ENCODE peak calls at places on chromosome 14, in six cellular contexts. One of them, this sample, is unnamed.

GRCh38 chr14:49959822-49960408 is 67.0 kb downstream of the ARF6 start:
- DNase-seq in activated naive CD4-positive, alpha-beta T cell: no peak
- DNase-seq in fibroblast of gingiva: no peak
- DNase-seq in activated T-helper 9 cell treated with anti-CD3 and anti-CD28 coated beads, Interleukin-2, amount 50 U/mL, for 16 hours: no peak
- DNase-seq in stromal cell of bone marrow: no peak
- DNase-seq in right cardiac atrium: no peak
- DNase-seq in this sample: no peak

GRCh38 chr14:32414808-32415255 is 85.7 kb downstream of the AKAP6 start:
- DNase-seq in activated naive CD4-positive, alpha-beta T cell: no peak
- DNase-seq in fibroblast of gingiva: peak
- DNase-seq in activated T-helper 9 cell treated with anti-CD3 and anti-CD28 coated beads, Interleukin-2, amount 50 U/mL, for 16 hours: no peak
- DNase-seq in stromal cell of bone marrow: no peak
- DNase-seq in right cardiac atrium: no peak
- DNase-seq in this sample: no peak

GRCh38 chr14:84036863-84037262 is 1493.1 kb upstream of the FLRT2 start:
- DNase-seq in activated naive CD4-positive, alpha-beta T cell: no peak
- DNase-seq in fibroblast of gingiva: peak
- DNase-seq in activated T-helper 9 cell treated with anti-CD3 and anti-CD28 coated beads, Interleukin-2, amount 50 U/mL, for 16 hours: no peak
- DNase-seq in stromal cell of bone marrow: peak
- DNase-seq in right cardiac atrium: no peak
- DNase-seq in this sample: no peak

GRCh38 chr14:76985021-76985420 is 43.5 kb downstream of the IRF2BPL start:
- DNase-seq in activated naive CD4-positive, alpha-beta T cell: no peak
- DNase-seq in fibroblast of gingiva: peak
- DNase-seq in activated T-helper 9 cell treated with anti-CD3 and anti-CD28 coated beads, Interleukin-2, amount 50 U/mL, for 16 hours: no peak
- DNase-seq in stromal cell of bone marrow: peak
- DNase-seq in right cardiac atrium: no peak
- DNase-seq in this sample: no peak

GRCh38 chr14:72736791-72737559 is 156.9 kb downstream of the DPF3 start:
- DNase-seq in activated naive CD4-positive, alpha-beta T cell: no peak
- DNase-seq in fibroblast of gingiva: peak
- DNase-seq in activated T-helper 9 cell treated with anti-CD3 and anti-CD28 coated beads, Interleukin-2, amount 50 U/mL, for 16 hours: no peak
- DNase-seq in stromal cell of bone marrow: no peak
- DNase-seq in right cardiac atrium: no peak
- DNase-seq in this sample: no peak

GRCh38 chr14:104601786-104602185 is 2.8 kb downstream of the TMEM179 start:
- DNase-seq in activated naive CD4-positive, alpha-beta T cell: no peak
- DNase-seq in fibroblast of gingiva: peak
- DNase-seq in activated T-helper 9 cell treated with anti-CD3 and anti-CD28 coated beads, Interleukin-2, amount 50 U/mL, for 16 hours: no peak
- DNase-seq in stromal cell of bone marrow: no peak
- DNase-seq in right cardiac atrium: no peak
- DNase-seq in this sample: no peak

GRCh38 chr14:81235096-81235495 is 14.3 kb upstream of the GTF2A1 start:
- DNase-seq in activated naive CD4-positive, alpha-beta T cell: no peak
- DNase-seq in fibroblast of gingiva: no peak
- DNase-seq in activated T-helper 9 cell treated with anti-CD3 and anti-CD28 coated beads, Interleukin-2, amount 50 U/mL, for 16 hours: no peak
- DNase-seq in stromal cell of bone marrow: no peak
- DNase-seq in right cardiac atrium: no peak
- DNase-seq in this sample: no peak

GRCh38 chr14:79600406-79600805 is 610.9 kb downstream of the DIO2 start:
- DNase-seq in activated naive CD4-positive, alpha-beta T cell: no peak
- DNase-seq in fibroblast of gingiva: no peak
- DNase-seq in activated T-helper 9 cell treated with anti-CD3 and anti-CD28 coated beads, Interleukin-2, amount 50 U/mL, for 16 hours: no peak
- DNase-seq in stromal cell of bone marrow: no peak
- DNase-seq in right cardiac atrium: no peak
- DNase-seq in this sample: no peak

GRCh38 chr14:72849222-72849621 is 44.7 kb downstream of the DPF3 start:
- DNase-seq in activated naive CD4-positive, alpha-beta T cell: no peak
- DNase-seq in fibroblast of gingiva: no peak
- DNase-seq in activated T-helper 9 cell treated with anti-CD3 and anti-CD28 coated beads, Interleukin-2, amount 50 U/mL, for 16 hours: no peak
- DNase-seq in stromal cell of bone marrow: no peak
- DNase-seq in right cardiac atrium: no peak
- DNase-seq in this sample: no peak

GRCh38 chr14:104451474-104451873 is 128.1 kb upstream of the C14orf180 start:
- DNase-seq in activated naive CD4-positive, alpha-beta T cell: no peak
- DNase-seq in fibroblast of gingiva: no peak
- DNase-seq in activated T-helper 9 cell treated with anti-CD3 and anti-CD28 coated beads, Interleukin-2, amount 50 U/mL, for 16 hours: no peak
- DNase-seq in stromal cell of bone marrow: no peak
- DNase-seq in right cardiac atrium: no peak
- DNase-seq in this sample: no peak

GRCh38 chr14:90464481-90464880 is 67.7 kb downstream of the CALM1 start:
- DNase-seq in activated naive CD4-positive, alpha-beta T cell: no peak
- DNase-seq in fibroblast of gingiva: no peak
- DNase-seq in activated T-helper 9 cell treated with anti-CD3 and anti-CD28 coated beads, Interleukin-2, amount 50 U/mL, for 16 hours: no peak
- DNase-seq in stromal cell of bone marrow: no peak
- DNase-seq in right cardiac atrium: no peak
- DNase-seq in this sample: no peak

This sample was measured in cortex of kidney.